ENCODE peak calls at places on chromosome 5, in five cellular contexts. D is H1, U is trophoblast cell, A is IMR-90, O is H9. E is an unnamed sample.
A peak's percentile ranks its signal among the peaks of the same experiment; 100 is the strongest.

GRCh38 chr5:120465281-120465961 is 1.3 kb downstream of the PRR16 start:
- DNase-seq in A (peak; percentile 64), O (peak; percentile 76), D (no peak), U (no peak), E (peak; percentile 77)

GRCh38 chr5:132260051-132260450 is 2.6 kb downstream of the PDLIM4 start:
- DNase-seq in O (peak; percentile 15), D (no peak), A (peak; percentile 61), U (no peak), E (peak; percentile 53)

GRCh38 chr5:145362261-145362660 is 472.9 kb downstream of the PRELID2 start:
- DNase-seq in U (peak; percentile 72), O (no peak), D (no peak), A (peak; percentile 93), E (peak; percentile 58)

GRCh38 chr5:178282391-178282790 is 49.8 kb upstream of the PHYKPL start:
- DNase-seq in U (no peak), D (no peak), A (no peak), O (no peak), E (no peak)

GRCh38 chr5:64144429-64145215 is 21.0 kb upstream of the RNF180 start:
- DNase-seq in D (no peak), A (no peak), O (no peak), U (no peak), E (no peak)

GRCh38 chr5:142686210-142686734 is 382 bp upstream of the FGF1 start:
- DNase-seq in U (peak; percentile 42), D (no peak), O (no peak), A (peak; percentile 40), E (peak; percentile 71)

GRCh38 chr5:60636001-60636400 is 64.0 kb downstream of the DEPDC1B start:
- DNase-seq in O (no peak), U (no peak), D (no peak), A (peak; percentile 10), E (no peak)

GRCh38 chr5:170306381-170306790 is 8.8 kb upstream of the LCP2 start:
- DNase-seq in U (no peak), A (peak; percentile 0), O (no peak), D (no peak), E (peak; percentile 76)

GRCh38 chr5:139651863-139652787 is 4.0 kb downstream of the CXXC5 start:
- DNase-seq in A (peak; percentile 94), O (peak; percentile 81), D (no peak), U (no peak), E (peak; percentile 96)

GRCh38 chr5:10524376-10525123 is 39.3 kb upstream of the ANKRD33B start:
- DNase-seq in O (no peak), A (peak; percentile 97), D (no peak), U (peak; percentile 46), E (peak; percentile 82)

GRCh38 chr5:142012186-142012785 is 541 bp downstream of the GNPDA1 start:
- DNase-seq in D (peak; percentile 31), U (peak; percentile 74), O (peak; percentile 78), A (no peak), E (peak; percentile 29)

GRCh38 chr5:135737701-135738563 is 96.5 kb upstream of the SLC25A48 start:
- DNase-seq in O (peak; percentile 19), A (no peak), D (no peak), U (no peak), E (no peak)
- H2AFZ ChIP-seq in O (no peak overlapping the region), A (no peak overlapping the region), D (no peak overlapping the region), U (no peak overlapping the region), E (no peak overlapping the region)

GRCh38 chr5:66963559-66963971 is 233.0 kb downstream of the CD180 start:
- DNase-seq in A (peak; percentile 40), O (peak; percentile 73), U (peak; percentile 94), D (peak; percentile 34), E (peak; percentile 88)
- H2BK5ac ChIP-seq in A (peak overlapping the region; percentile 4), O (no peak overlapping the region), U (no peak overlapping the region), D (peak overlapping the region; percentile 50), E (no peak overlapping the region)

DNA sequence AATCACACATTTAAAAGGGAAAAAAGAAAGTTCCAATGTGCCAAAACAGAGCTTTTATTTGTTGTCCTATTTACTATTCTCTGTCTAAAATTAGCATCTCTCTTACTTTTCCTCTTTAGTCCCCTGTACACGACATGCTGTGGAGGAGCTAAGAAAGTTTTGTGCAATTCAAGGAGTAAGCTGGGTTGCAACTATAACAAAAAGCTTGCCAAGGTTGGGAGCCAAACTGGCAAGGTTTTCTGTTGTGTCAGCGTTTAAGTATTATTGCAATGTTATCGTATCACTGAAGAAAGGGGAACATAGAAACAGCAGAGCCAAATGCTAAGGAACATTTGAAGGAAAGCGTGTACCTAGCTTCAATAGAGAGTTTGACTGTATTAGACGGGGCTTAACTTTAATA is 680.8 kb downstream of the CETN3 start:
- DNase-seq in O (no peak), D (no peak), U (no peak), A (peak; percentile 0), E (no peak)
- H3K4me2 ChIP-seq in O (no peak overlapping the region), D (no peak overlapping the region), U (no peak overlapping the region), A (no peak overlapping the region), E (no peak overlapping the region)

DNA sequence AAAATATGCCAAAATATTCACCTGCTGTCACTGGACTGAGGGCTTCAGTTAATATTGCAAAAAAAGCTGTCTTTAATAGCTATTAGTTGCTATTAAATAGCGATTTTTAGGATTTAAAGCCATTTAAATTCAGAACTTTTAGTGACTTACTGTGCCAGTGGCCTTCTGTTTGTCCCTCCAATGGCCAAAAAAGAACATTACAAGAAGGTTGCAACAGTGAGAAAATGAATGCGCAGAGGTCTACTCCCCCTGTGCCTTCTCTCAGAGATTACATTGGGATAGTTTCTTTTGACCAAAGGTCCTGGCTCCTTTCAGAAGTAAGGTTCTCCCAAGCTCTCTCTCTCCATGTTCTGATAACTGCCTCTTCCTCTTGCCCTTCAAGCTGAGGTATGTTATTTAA is 930.3 kb upstream of the ARRDC3 start:
- DNase-seq in O (no peak), D (no peak), A (no peak), U (no peak), E (no peak)
- H2AFZ ChIP-seq in O (no peak overlapping the region), D (peak overlapping the region; percentile 61), A (no peak overlapping the region), U (no peak overlapping the region), E (no peak overlapping the region)

E was measured in mesenchymal stem cell.